ENCODE peak calls at places on chromosomes 1 and 21, in six cellular contexts. One of them, this sample, is unnamed.

GRCh38 chr1:227926896-227927885 is 20.5 kb downstream of the WNT9A start:
- DNase-seq in HCT116: no peak
- DNase-seq in IMR-90: no peak
- DNase-seq in upper lobe of right lung: no peak
- DNase-seq in kidney: peak; percentile 54
- DNase-seq in heart right ventricle: no peak
- DNase-seq in this sample: no peak

GRCh38 chr1:160127865-160128523 is 12.4 kb downstream of the ATP1A2 start:
- DNase-seq in HCT116: no peak
- DNase-seq in IMR-90: peak; percentile 60
- DNase-seq in upper lobe of right lung: peak; percentile 1
- DNase-seq in kidney: peak; percentile 4
- DNase-seq in heart right ventricle: no peak
- DNase-seq in this sample: no peak

GRCh38 chr1:96944743-96945142 is 223.2 kb downstream of the PTBP2 start:
- DNase-seq in HCT116: no peak
- DNase-seq in IMR-90: no peak
- DNase-seq in upper lobe of right lung: no peak
- DNase-seq in kidney: no peak
- DNase-seq in heart right ventricle: no peak
- DNase-seq in this sample: no peak

GRCh38 chr1:204032642-204033235 is 40.2 kb upstream of the SOX13 start:
- DNase-seq in HCT116: no peak
- DNase-seq in IMR-90: no peak
- DNase-seq in upper lobe of right lung: peak; percentile 9
- DNase-seq in kidney: no peak
- DNase-seq in heart right ventricle: no peak
- DNase-seq in this sample: no peak

GRCh38 chr1:46822248-46822826 is 23.5 kb downstream of the CYP4B1 start:
- DNase-seq in HCT116: no peak
- DNase-seq in IMR-90: no peak
- DNase-seq in upper lobe of right lung: no peak
- DNase-seq in kidney: no peak
- DNase-seq in heart right ventricle: no peak
- DNase-seq in this sample: no peak

GRCh38 chr21:38780879-38781278 is 24.9 kb upstream of the ETS2 start:
- DNase-seq in HCT116: no peak
- DNase-seq in IMR-90: no peak
- DNase-seq in upper lobe of right lung: no peak
- DNase-seq in kidney: no peak
- DNase-seq in heart right ventricle: no peak
- DNase-seq in this sample: no peak

GRCh38 chr21:45467221-45467779 is 62.3 kb downstream of the COL18A1 start:
- DNase-seq in HCT116: no peak
- DNase-seq in IMR-90: no peak
- DNase-seq in upper lobe of right lung: peak; percentile 58
- DNase-seq in kidney: peak; percentile 78
- DNase-seq in heart right ventricle: peak; percentile 8
- DNase-seq in this sample: no peak

GRCh38 chr1:201713093-201713810 is 115.7 kb upstream of the IPO9 start:
- DNase-seq in HCT116: peak; percentile 93
- DNase-seq in IMR-90: peak; percentile 99
- DNase-seq in upper lobe of right lung: peak; percentile 89
- DNase-seq in kidney: peak; percentile 97
- DNase-seq in heart right ventricle: peak; percentile 91
- DNase-seq in this sample: peak; percentile 85

GRCh38 chr1:66517959-66518358 is 16.0 kb upstream of the SGIP1 start:
- DNase-seq in HCT116: no peak
- DNase-seq in IMR-90: no peak
- DNase-seq in upper lobe of right lung: no peak
- DNase-seq in kidney: no peak
- DNase-seq in heart right ventricle: no peak
- DNase-seq in this sample: no peak

GRCh38 chr1:224438989-224439388 is 4.4 kb upstream of the WDR26 start:
- DNase-seq in HCT116: no peak
- DNase-seq in IMR-90: no peak
- DNase-seq in upper lobe of right lung: no peak
- DNase-seq in kidney: no peak
- DNase-seq in heart right ventricle: no peak
- DNase-seq in this sample: no peak

GRCh38 chr1:227323956-227324267 is 5.6 kb upstream of the CDC42BPA start:
- DNase-seq in HCT116: no peak
- DNase-seq in IMR-90: no peak
- DNase-seq in upper lobe of right lung: no peak
- DNase-seq in kidney: no peak
- DNase-seq in heart right ventricle: no peak
- DNase-seq in this sample: no peak

GRCh38 chr1:207259391-207259790 is 62.1 kb upstream of the CD55 start:
- DNase-seq in HCT116: peak; percentile 27
- DNase-seq in IMR-90: peak; percentile 19
- DNase-seq in upper lobe of right lung: no peak
- DNase-seq in kidney: no peak
- DNase-seq in heart right ventricle: no peak
- DNase-seq in this sample: no peak

GRCh38 chr1:85450832-85451231 is 14.1 kb downstream of the DDAH1 start:
- DNase-seq in HCT116: peak; percentile 22
- DNase-seq in IMR-90: no peak
- DNase-seq in upper lobe of right lung: no peak
- DNase-seq in kidney: no peak
- DNase-seq in heart right ventricle: no peak
- DNase-seq in this sample: no peak

GRCh38 chr1:181206513-181206912 is 118.0 kb downstream of the IER5 start:
- DNase-seq in HCT116: no peak
- DNase-seq in IMR-90: no peak
- DNase-seq in upper lobe of right lung: no peak
- DNase-seq in kidney: no peak
- DNase-seq in heart right ventricle: peak; percentile 30
- DNase-seq in this sample: no peak

GRCh38 chr1:226736908-226737818 is 1.9 kb downstream of the ITPKB start:
- DNase-seq in HCT116: no peak
- DNase-seq in IMR-90: peak; percentile 23
- DNase-seq in upper lobe of right lung: peak; percentile 74
- DNase-seq in kidney: peak; percentile 83
- DNase-seq in heart right ventricle: peak; percentile 49
- DNase-seq in this sample: peak; percentile 58

GRCh38 chr1:38029081-38029681 is 16.6 kb downstream of the UTP11 start:
- DNase-seq in HCT116: no peak
- DNase-seq in IMR-90: no peak
- DNase-seq in upper lobe of right lung: no peak
- DNase-seq in kidney: no peak
- DNase-seq in heart right ventricle: peak; percentile 51
- DNase-seq in this sample: peak; percentile 33

GRCh38 chr1:110545492-110545891 is 26.5 kb upstream of the KCNA10 start:
- DNase-seq in HCT116: no peak
- DNase-seq in IMR-90: no peak
- DNase-seq in upper lobe of right lung: no peak
- DNase-seq in kidney: no peak
- DNase-seq in heart right ventricle: no peak
- DNase-seq in this sample: no peak

GRCh38 chr1:234960722-234961467 is 167.7 kb downstream of the TOMM20 start:
- DNase-seq in HCT116: no peak
- DNase-seq in IMR-90: peak; percentile 67
- DNase-seq in upper lobe of right lung: no peak
- DNase-seq in kidney: no peak
- DNase-seq in heart right ventricle: no peak
- DNase-seq in this sample: peak; percentile 18

GRCh38 chr1:54394104-54394503 is 12.1 kb downstream of the SSBP3 start:
- DNase-seq in HCT116: no peak
- DNase-seq in IMR-90: no peak
- DNase-seq in upper lobe of right lung: no peak
- DNase-seq in kidney: no peak
- DNase-seq in heart right ventricle: no peak
- DNase-seq in this sample: no peak

GRCh38 chr1:5562769-5563168 is 429.5 kb downstream of the NPHP4 start:
- DNase-seq in HCT116: no peak
- DNase-seq in IMR-90: no peak
- DNase-seq in upper lobe of right lung: no peak
- DNase-seq in kidney: no peak
- DNase-seq in heart right ventricle: no peak
- DNase-seq in this sample: no peak

GRCh38 chr1:5565281-5565680 is 426.9 kb downstream of the NPHP4 start:
- DNase-seq in HCT116: no peak
- DNase-seq in IMR-90: no peak
- DNase-seq in upper lobe of right lung: no peak
- DNase-seq in kidney: no peak
- DNase-seq in heart right ventricle: no peak
- DNase-seq in this sample: no peak

GRCh38 chr1:5565726-5566125 is 426.5 kb downstream of the NPHP4 start:
- DNase-seq in HCT116: no peak
- DNase-seq in IMR-90: no peak
- DNase-seq in upper lobe of right lung: no peak
- DNase-seq in kidney: no peak
- DNase-seq in heart right ventricle: no peak
- DNase-seq in this sample: no peak

GRCh38 chr1:5563861-5564577 is 428.2 kb downstream of the NPHP4 start:
- DNase-seq in HCT116: no peak
- DNase-seq in IMR-90: no peak
- DNase-seq in upper lobe of right lung: no peak
- DNase-seq in kidney: no peak
- DNase-seq in heart right ventricle: no peak
- DNase-seq in this sample: no peak

DNA sequence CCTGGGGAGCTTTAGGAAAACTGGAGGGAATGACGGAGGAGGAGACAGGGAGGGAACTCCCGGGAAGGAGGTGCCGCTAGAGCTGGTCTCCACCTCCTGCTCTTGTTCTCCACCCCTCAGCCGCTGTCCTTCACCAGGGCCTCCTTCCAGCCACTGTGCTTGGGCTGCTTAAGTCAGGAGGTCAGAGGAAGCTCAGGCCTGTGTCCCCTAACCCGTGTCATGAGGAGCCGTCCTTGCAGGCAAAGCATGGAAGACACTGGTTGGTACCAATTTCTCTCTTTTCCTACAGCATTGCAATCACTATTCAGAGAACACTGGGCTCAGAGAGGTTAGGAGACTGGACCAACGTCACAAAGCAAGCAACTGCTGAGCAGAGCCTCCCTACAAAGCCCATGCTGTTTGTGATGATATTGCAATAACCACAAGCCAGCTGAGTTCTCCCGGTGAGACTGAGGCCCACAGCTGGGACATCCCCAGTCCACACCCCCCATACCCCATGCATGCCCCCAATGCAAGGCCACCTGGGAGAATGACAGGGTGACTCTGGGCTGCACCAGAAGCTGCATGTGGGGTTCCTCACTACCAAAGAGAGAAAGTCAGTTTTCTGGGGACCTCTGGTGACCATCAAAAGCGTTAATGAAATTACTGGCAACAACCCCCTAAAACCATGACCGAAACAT is 427.5 kb downstream of the NPHP4 start:
- DNase-seq in HCT116: no peak
- DNase-seq in IMR-90: no peak
- DNase-seq in upper lobe of right lung: no peak
- DNase-seq in kidney: no peak
- DNase-seq in heart right ventricle: no peak
- DNase-seq in this sample: no peak
- H3K9me3 ChIP-seq in HCT116: no peaks in the 10 kb centered on the region
- H3K9me3 ChIP-seq in IMR-90: peaks cover 33% of the 10 kb centered on the region
- H3K9me3 ChIP-seq in upper lobe of right lung: peaks cover 7% of the 10 kb centered on the region
- H3K9me3 ChIP-seq in kidney: no peaks in the 10 kb centered on the region
- H3K9me3 ChIP-seq in heart right ventricle: peaks cover 4% of the 10 kb centered on the region
- H3K9me3 ChIP-seq in this sample: no peaks in the 10 kb centered on the region

GRCh38 chr1:245428681-245429080 is 273.9 kb downstream of the KIF26B start:
- DNase-seq in HCT116: no peak
- DNase-seq in IMR-90: no peak
- DNase-seq in upper lobe of right lung: no peak
- DNase-seq in kidney: no peak
- DNase-seq in heart right ventricle: no peak
- DNase-seq in this sample: no peak
- TF ChIP-seq CTCF in HCT116: no peak
- TF ChIP-seq CTCF in IMR-90: no peak
- TF ChIP-seq CTCF in upper lobe of right lung: no peak
- TF ChIP-seq CTCF in kidney: no peak
- TF ChIP-seq CTCF in heart right ventricle: no peak
- TF ChIP-seq CTCF in this sample: no peak

GRCh38 chr1:6701437-6702153 is at the start of gene DNAJC11:
- DNase-seq in HCT116: peak; percentile 74
- DNase-seq in IMR-90: peak; percentile 87
- DNase-seq in upper lobe of right lung: peak; percentile 94
- DNase-seq in kidney: peak; percentile 96
- DNase-seq in heart right ventricle: peak; percentile 89
- DNase-seq in this sample: peak; percentile 93
- H3K27ac ChIP-seq in HCT116: peak within 1 kb of the TSS; percentile 77
- H3K27ac ChIP-seq in IMR-90: peak within 1 kb of the TSS; percentile 76
- H3K27ac ChIP-seq in upper lobe of right lung: peak within 1 kb of the TSS; percentile 86
- H3K27ac ChIP-seq in kidney: peak within 1 kb of the TSS; percentile 66
- H3K27ac ChIP-seq in heart right ventricle: peak within 1 kb of the TSS; percentile 19
- H3K27ac ChIP-seq in this sample: peak within 1 kb of the TSS; percentile 88

DNA sequence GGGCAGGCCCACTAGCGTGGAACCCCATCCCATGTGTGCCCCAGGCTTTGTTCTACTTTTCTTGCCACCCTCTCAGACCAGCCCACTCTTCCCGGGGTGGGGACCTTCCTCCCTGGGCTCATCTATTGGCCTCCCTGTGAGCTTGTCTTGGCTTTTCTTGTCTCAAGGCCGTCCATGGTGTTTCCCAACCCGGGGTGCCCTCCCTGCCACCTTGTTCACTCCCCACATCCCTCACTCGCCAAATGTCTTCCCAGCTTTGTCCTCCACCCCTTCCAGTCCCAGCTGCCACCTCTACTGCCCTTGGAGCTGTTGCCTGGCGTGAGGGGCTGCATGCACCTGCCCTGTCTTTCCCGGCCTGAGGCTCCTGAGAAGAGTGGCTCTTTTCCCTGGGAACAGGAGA is 18.4 kb downstream of the LRRC71 start:
- DNase-seq in HCT116: no peak
- DNase-seq in IMR-90: no peak
- DNase-seq in upper lobe of right lung: no peak
- DNase-seq in kidney: no peak
- DNase-seq in heart right ventricle: no peak
- DNase-seq in this sample: no peak
- H3K9me3 ChIP-seq in HCT116: no peaks in the 10 kb centered on the region
- H3K9me3 ChIP-seq in IMR-90: no peaks in the 10 kb centered on the region
- H3K9me3 ChIP-seq in upper lobe of right lung: no peaks in the 10 kb centered on the region
- H3K9me3 ChIP-seq in kidney: no peaks in the 10 kb centered on the region
- H3K9me3 ChIP-seq in heart right ventricle: no peaks in the 10 kb centered on the region
- H3K9me3 ChIP-seq in this sample: no peaks in the 10 kb centered on the region

DNA sequence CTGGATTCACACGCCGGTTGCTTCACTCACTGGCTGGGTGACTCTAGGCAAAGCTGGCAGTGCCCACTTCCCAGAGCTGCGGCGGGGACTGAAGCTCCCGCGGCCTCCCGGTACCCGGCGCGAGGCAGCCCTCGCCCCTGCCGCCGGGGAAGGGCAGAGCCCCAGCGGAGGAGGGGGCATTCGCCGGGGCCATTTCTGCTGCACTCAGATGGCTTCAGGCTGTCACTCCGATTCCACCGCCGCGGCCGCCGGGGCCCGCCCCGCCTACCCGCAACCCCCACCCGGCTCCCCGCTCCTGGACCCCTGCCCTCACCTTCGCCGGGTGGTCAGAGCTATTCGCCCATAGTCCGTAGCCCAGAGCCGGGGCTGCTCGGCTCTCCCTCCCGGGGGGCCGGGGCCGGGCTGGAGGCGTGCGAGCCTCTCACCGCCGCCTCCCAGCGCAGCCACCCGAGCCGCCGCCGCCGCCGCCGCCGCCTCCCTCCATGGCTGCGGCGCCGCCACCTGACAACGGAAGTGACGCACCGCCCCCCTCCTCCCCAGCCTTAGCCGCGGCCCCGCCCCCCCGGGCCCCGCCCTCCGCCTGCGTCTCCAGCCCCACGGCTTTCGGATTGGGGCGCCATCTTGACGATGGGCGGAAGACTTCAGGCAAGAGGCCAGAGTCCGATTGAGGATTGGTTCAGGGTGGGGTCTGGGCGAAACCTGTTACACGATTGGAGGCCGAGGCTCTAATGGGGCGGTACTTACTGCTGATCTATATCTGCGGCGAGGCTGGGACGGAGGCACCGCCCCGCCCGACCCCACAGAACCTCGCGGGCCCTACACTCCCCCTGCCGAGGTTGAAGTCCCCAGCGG is at the start of gene STK40:
- DNase-seq in HCT116: peak; percentile 99
- DNase-seq in IMR-90: peak; percentile 100
- DNase-seq in upper lobe of right lung: peak; percentile 98
- DNase-seq in kidney: peak; percentile 99
- DNase-seq in heart right ventricle: peak; percentile 98
- DNase-seq in this sample: peak; percentile 99
- TF ChIP-seq CTCF in HCT116: no peak
- TF ChIP-seq CTCF in IMR-90: no peak
- TF ChIP-seq CTCF in upper lobe of right lung: no peak
- TF ChIP-seq CTCF in kidney: no peak
- TF ChIP-seq CTCF in heart right ventricle: no peak
- TF ChIP-seq CTCF in this sample: no peak